ENCODE peak calls at places on chromosomes 11 and 22, in seven cellular contexts. One of them, this sample, is unnamed.

GRCh38 chr11:130476200-130476921 is 27.9 kb downstream of the ADAMTS15 start:
- DNase-seq in thoracic aorta: no peak
- DNase-seq in right atrium auricular region: peak
- DNase-seq in heart left ventricle: peak
- DNase-seq in ovary: no peak
- DNase-seq in nephron progenitor cell: no peak
- DNase-seq in A549: no peak
- DNase-seq in this sample: no peak

GRCh38 chr11:71364176-71364671 is 84.0 kb downstream of the DHCR7 start:
- DNase-seq in thoracic aorta: no peak
- DNase-seq in right atrium auricular region: no peak
- DNase-seq in heart left ventricle: no peak
- DNase-seq in ovary: no peak
- DNase-seq in nephron progenitor cell: no peak
- DNase-seq in A549: no peak
- DNase-seq in this sample: no peak

GRCh38 chr11:41053894-41054293 is 405.6 kb downstream of the LRRC4C start:
- DNase-seq in thoracic aorta: no peak
- DNase-seq in right atrium auricular region: no peak
- DNase-seq in heart left ventricle: no peak
- DNase-seq in ovary: no peak
- DNase-seq in nephron progenitor cell: no peak
- DNase-seq in A549: no peak
- DNase-seq in this sample: no peak

GRCh38 chr11:72135891-72136676 is 559 bp downstream of the FOLR3 start:
- DNase-seq in thoracic aorta: no peak
- DNase-seq in right atrium auricular region: no peak
- DNase-seq in heart left ventricle: no peak
- DNase-seq in ovary: no peak
- DNase-seq in nephron progenitor cell: no peak
- DNase-seq in A549: no peak
- DNase-seq in this sample: no peak

GRCh38 chr11:2379471-2380174 is 2.5 kb downstream of the CD81 start:
- DNase-seq in thoracic aorta: no peak
- DNase-seq in right atrium auricular region: no peak
- DNase-seq in heart left ventricle: no peak
- DNase-seq in ovary: peak
- DNase-seq in nephron progenitor cell: no peak
- DNase-seq in A549: no peak
- DNase-seq in this sample: no peak

GRCh38 chr22:11253000-11253511 is 4274.9 kb upstream of the OR11H1 start:
- DNase-seq in thoracic aorta: no peak
- DNase-seq in right atrium auricular region: no peak
- DNase-seq in heart left ventricle: peak
- DNase-seq in ovary: peak
- DNase-seq in nephron progenitor cell: no peak
- DNase-seq in A549: no peak
- DNase-seq in this sample: peak

GRCh38 chr22:37599161-37599560 is 9.5 kb upstream of the GGA1 start:
- DNase-seq in thoracic aorta: no peak
- DNase-seq in right atrium auricular region: no peak
- DNase-seq in heart left ventricle: no peak
- DNase-seq in ovary: no peak
- DNase-seq in nephron progenitor cell: no peak
- DNase-seq in A549: peak
- DNase-seq in this sample: no peak

GRCh38 chr22:43110927-43111623 is 525 bp downstream of the BIK start:
- DNase-seq in thoracic aorta: no peak
- DNase-seq in right atrium auricular region: no peak
- DNase-seq in heart left ventricle: no peak
- DNase-seq in ovary: peak
- DNase-seq in nephron progenitor cell: peak
- DNase-seq in A549: no peak
- DNase-seq in this sample: peak

GRCh38 chr11:102109896-102110760 is at the start of gene YAP1:
- DNase-seq in thoracic aorta: peak
- DNase-seq in right atrium auricular region: peak
- DNase-seq in heart left ventricle: peak
- DNase-seq in ovary: peak
- DNase-seq in nephron progenitor cell: peak
- DNase-seq in A549: peak
- DNase-seq in this sample: peak

GRCh38 chr11:45885274-45885920 is at the start of gene MAPK8IP1:
- DNase-seq in thoracic aorta: no peak
- DNase-seq in right atrium auricular region: no peak
- DNase-seq in heart left ventricle: peak
- DNase-seq in ovary: peak
- DNase-seq in nephron progenitor cell: peak
- DNase-seq in A549: peak
- DNase-seq in this sample: peak
- TF ChIP-seq CTCF in thoracic aorta: no peak
- TF ChIP-seq CTCF in right atrium auricular region: no peak
- TF ChIP-seq CTCF in heart left ventricle: no peak
- TF ChIP-seq CTCF in ovary: no peak
- TF ChIP-seq CTCF in nephron progenitor cell: no peak
- TF ChIP-seq CTCF in A549: no peak
- TF ChIP-seq CTCF in this sample: no peak

DNA sequence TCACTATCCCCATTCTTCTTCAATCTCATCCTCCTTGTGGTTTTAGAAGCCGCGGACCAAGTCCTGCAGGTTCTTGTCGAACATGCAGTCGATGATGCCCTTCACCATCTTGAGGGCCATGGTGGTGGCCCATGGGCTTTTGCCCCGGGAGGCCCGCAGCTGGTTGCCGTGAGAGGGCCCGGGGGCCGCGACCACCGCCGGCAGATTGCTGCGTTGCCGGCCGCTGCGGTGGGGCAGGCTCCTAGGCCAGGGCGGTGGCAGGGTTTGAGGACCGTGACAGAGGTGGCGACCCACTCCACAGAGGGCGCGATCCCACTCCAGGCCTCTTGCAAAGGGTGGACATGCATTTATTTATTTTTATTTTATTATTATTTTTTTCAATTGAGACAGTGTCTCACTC is 67.0 kb downstream of the APOL5 start:
- DNase-seq in thoracic aorta: no peak
- DNase-seq in right atrium auricular region: no peak
- DNase-seq in heart left ventricle: no peak
- DNase-seq in ovary: no peak
- DNase-seq in nephron progenitor cell: no peak
- DNase-seq in A549: no peak
- DNase-seq in this sample: no peak
- TF ChIP-seq CTCF in thoracic aorta: no peak
- TF ChIP-seq CTCF in right atrium auricular region: no peak
- TF ChIP-seq CTCF in heart left ventricle: no peak
- TF ChIP-seq CTCF in ovary: no peak
- TF ChIP-seq CTCF in nephron progenitor cell: no peak
- TF ChIP-seq CTCF in A549: no peak
- TF ChIP-seq CTCF in this sample: no peak

GRCh38 chr11:134592391-134592990 is 180.4 kb upstream of the B3GAT1 start:
- DNase-seq in thoracic aorta: no peak
- DNase-seq in right atrium auricular region: no peak
- DNase-seq in heart left ventricle: no peak
- DNase-seq in ovary: no peak
- DNase-seq in nephron progenitor cell: peak
- DNase-seq in A549: peak
- DNase-seq in this sample: no peak
- TF ChIP-seq CTCF in thoracic aorta: no peak
- TF ChIP-seq CTCF in right atrium auricular region: no peak
- TF ChIP-seq CTCF in heart left ventricle: no peak
- TF ChIP-seq CTCF in ovary: no peak
- TF ChIP-seq CTCF in nephron progenitor cell: peak
- TF ChIP-seq CTCF in A549: peak
- TF ChIP-seq CTCF in this sample: no peak

DNA sequence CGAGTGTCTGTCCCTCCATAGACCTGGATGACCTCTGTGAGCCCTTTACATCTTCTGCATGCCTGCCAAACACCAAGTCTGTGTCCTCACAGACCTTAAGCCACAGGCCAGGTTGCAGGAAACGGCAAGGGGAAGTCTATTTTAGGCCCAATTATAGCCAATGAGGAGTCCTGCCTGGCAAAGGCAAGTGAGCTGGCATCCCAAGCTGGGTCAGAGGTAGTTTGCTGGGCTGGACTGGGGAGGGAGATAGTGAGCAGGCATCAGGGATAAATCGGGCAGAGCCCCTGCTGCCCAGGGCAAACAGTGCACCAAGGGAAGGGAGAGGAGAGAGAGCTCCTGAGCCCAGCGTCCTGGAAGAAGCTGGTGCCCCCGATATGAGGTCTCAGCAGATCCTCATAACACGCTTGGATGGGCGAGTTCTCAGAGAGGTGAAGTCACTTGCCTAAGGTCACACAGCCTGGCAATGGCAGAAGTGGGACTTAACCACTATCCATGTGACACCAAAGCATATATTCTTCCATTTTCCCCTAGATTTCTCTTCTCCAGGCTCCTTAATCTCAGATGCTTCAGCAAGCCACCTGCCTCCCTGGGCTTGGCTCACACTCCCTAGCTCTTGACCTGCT is 3.7 kb upstream of the RELT start:
- DNase-seq in thoracic aorta: no peak
- DNase-seq in right atrium auricular region: no peak
- DNase-seq in heart left ventricle: no peak
- DNase-seq in ovary: no peak
- DNase-seq in nephron progenitor cell: no peak
- DNase-seq in A549: peak
- DNase-seq in this sample: no peak
- TF ChIP-seq CTCF in thoracic aorta: peak
- TF ChIP-seq CTCF in right atrium auricular region: no peak
- TF ChIP-seq CTCF in heart left ventricle: peak
- TF ChIP-seq CTCF in ovary: no peak
- TF ChIP-seq CTCF in nephron progenitor cell: no peak
- TF ChIP-seq CTCF in A549: no peak
- TF ChIP-seq CTCF in this sample: no peak

GRCh38 chr11:35486934-35487333 is 38.5 kb downstream of the PAMR1 start:
- DNase-seq in thoracic aorta: no peak
- DNase-seq in right atrium auricular region: no peak
- DNase-seq in heart left ventricle: no peak
- DNase-seq in ovary: no peak
- DNase-seq in nephron progenitor cell: no peak
- DNase-seq in A549: no peak
- DNase-seq in this sample: no peak

GRCh38 chr11:35487532-35488078 is 37.8 kb downstream of the PAMR1 start:
- DNase-seq in thoracic aorta: no peak
- DNase-seq in right atrium auricular region: peak
- DNase-seq in heart left ventricle: no peak
- DNase-seq in ovary: no peak
- DNase-seq in nephron progenitor cell: peak
- DNase-seq in A549: peak
- DNase-seq in this sample: peak

GRCh38 chr11:35486446-35486845 is 39.0 kb downstream of the PAMR1 start:
- DNase-seq in thoracic aorta: no peak
- DNase-seq in right atrium auricular region: no peak
- DNase-seq in heart left ventricle: no peak
- DNase-seq in ovary: no peak
- DNase-seq in nephron progenitor cell: no peak
- DNase-seq in A549: peak
- DNase-seq in this sample: no peak

GRCh38 chr11:35484435-35484834 is 41.0 kb downstream of the PAMR1 start:
- DNase-seq in thoracic aorta: no peak
- DNase-seq in right atrium auricular region: no peak
- DNase-seq in heart left ventricle: no peak
- DNase-seq in ovary: no peak
- DNase-seq in nephron progenitor cell: no peak
- DNase-seq in A549: no peak
- DNase-seq in this sample: no peak

DNA sequence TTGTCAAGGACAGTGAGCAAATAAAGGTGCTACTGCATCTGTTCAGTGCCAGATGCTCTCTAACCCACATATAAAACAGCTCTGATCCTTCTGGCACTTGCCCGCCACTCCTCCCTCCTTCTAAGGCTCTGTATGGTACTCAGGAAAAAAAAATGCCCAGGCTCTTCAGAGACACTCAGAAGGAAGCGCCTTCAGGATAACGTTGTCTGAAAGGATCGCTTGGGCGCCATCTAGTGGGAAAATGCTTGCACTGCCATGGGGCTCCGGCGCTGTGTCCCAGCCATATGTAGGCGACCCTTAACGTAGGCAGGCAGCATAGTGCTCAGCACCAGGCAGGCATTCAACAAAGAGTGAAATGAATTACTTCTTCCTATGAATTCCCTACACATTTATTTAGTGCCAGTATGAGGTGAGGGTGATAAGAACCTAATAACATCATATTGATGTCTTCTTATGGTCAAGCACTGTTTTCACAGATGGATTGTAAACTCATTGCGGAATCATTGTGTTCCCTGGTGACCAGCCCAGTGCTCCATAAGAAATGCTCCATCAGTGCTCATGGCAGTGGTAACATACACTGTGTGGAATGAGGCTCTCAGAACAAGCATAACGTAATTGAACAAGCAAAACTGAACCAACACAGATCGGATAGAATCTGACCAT is 39.6 kb downstream of the PAMR1 start:
- DNase-seq in thoracic aorta: peak
- DNase-seq in right atrium auricular region: peak
- DNase-seq in heart left ventricle: peak
- DNase-seq in ovary: peak
- DNase-seq in nephron progenitor cell: peak
- DNase-seq in A549: peak
- DNase-seq in this sample: peak
- TF ChIP-seq CTCF in thoracic aorta: peak
- TF ChIP-seq CTCF in right atrium auricular region: peak
- TF ChIP-seq CTCF in heart left ventricle: peak
- TF ChIP-seq CTCF in ovary: peak
- TF ChIP-seq CTCF in nephron progenitor cell: peak
- TF ChIP-seq CTCF in A549: peak
- TF ChIP-seq CTCF in this sample: peak

GRCh38 chr11:9626778-9627394 is 37.0 kb upstream of the SWAP70 start:
- DNase-seq in thoracic aorta: no peak
- DNase-seq in right atrium auricular region: peak
- DNase-seq in heart left ventricle: peak
- DNase-seq in ovary: no peak
- DNase-seq in nephron progenitor cell: no peak
- DNase-seq in A549: no peak
- DNase-seq in this sample: no peak

GRCh38 chr11:9619971-9620370 is 43.9 kb upstream of the SWAP70 start:
- DNase-seq in thoracic aorta: no peak
- DNase-seq in right atrium auricular region: no peak
- DNase-seq in heart left ventricle: no peak
- DNase-seq in ovary: no peak
- DNase-seq in nephron progenitor cell: no peak
- DNase-seq in A549: no peak
- DNase-seq in this sample: no peak

GRCh38 chr11:9625728-9626127 is 38.1 kb upstream of the SWAP70 start:
- DNase-seq in thoracic aorta: no peak
- DNase-seq in right atrium auricular region: no peak
- DNase-seq in heart left ventricle: no peak
- DNase-seq in ovary: no peak
- DNase-seq in nephron progenitor cell: no peak
- DNase-seq in A549: no peak
- DNase-seq in this sample: no peak

GRCh38 chr11:9625158-9625557 is 38.7 kb upstream of the SWAP70 start:
- DNase-seq in thoracic aorta: no peak
- DNase-seq in right atrium auricular region: no peak
- DNase-seq in heart left ventricle: peak
- DNase-seq in ovary: no peak
- DNase-seq in nephron progenitor cell: no peak
- DNase-seq in A549: no peak
- DNase-seq in this sample: no peak

DNA sequence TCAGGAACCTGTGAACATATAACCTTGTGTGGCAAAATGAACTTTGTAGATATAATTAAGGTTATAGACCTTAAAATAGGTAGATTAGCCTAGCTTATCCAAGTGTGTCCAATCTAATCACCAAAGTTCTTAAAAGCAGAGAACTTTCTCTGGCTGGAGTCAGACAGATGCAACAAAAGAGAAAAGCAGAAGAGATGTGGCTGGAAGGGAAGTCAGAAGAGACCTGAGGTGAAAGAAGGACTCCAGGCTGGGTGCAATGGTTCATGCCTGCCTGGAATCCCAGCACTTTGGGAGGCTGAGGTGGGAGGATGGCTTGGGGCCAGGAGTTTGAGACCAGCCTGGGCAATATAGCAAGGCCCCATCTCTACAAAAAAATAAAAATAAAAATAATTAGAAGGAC is 39.4 kb upstream of the SWAP70 start:
- DNase-seq in thoracic aorta: no peak
- DNase-seq in right atrium auricular region: no peak
- DNase-seq in heart left ventricle: no peak
- DNase-seq in ovary: no peak
- DNase-seq in nephron progenitor cell: no peak
- DNase-seq in A549: no peak
- DNase-seq in this sample: no peak
- TF ChIP-seq CTCF in thoracic aorta: no peak
- TF ChIP-seq CTCF in right atrium auricular region: no peak
- TF ChIP-seq CTCF in heart left ventricle: no peak
- TF ChIP-seq CTCF in ovary: no peak
- TF ChIP-seq CTCF in nephron progenitor cell: no peak
- TF ChIP-seq CTCF in A549: no peak
- TF ChIP-seq CTCF in this sample: no peak

This sample was measured in pancreas.